ENCODE peak calls at places on chromosome 10, in ten cellular contexts. One of them, this sample, is unnamed.

GRCh38 chr10:87578799-87579401 is 74.2 kb downstream of the MINPP1 start:
- DNase-seq in right atrium auricular region: no peak
- DNase-seq in transverse colon: no peak
- DNase-seq in substantia nigra: no peak
- DNase-seq in psoas muscle: no peak
- DNase-seq in caudate nucleus: no peak
- DNase-seq in AG04450: no peak
- DNase-seq in heart right ventricle: no peak
- DNase-seq in Panc1: no peak
- DNase-seq in naive thymus-derived CD4-positive, alpha-beta T cell: no peak
- DNase-seq in this sample: no peak

GRCh38 chr10:59649606-59650346 is 59.9 kb downstream of the SLC16A9 start:
- DNase-seq in right atrium auricular region: no peak
- DNase-seq in transverse colon: no peak
- DNase-seq in substantia nigra: no peak
- DNase-seq in psoas muscle: no peak
- DNase-seq in caudate nucleus: no peak
- DNase-seq in AG04450: no peak
- DNase-seq in heart right ventricle: no peak
- DNase-seq in Panc1: no peak
- DNase-seq in naive thymus-derived CD4-positive, alpha-beta T cell: no peak
- DNase-seq in this sample: no peak

GRCh38 chr10:103847346-103847745 is 8.0 kb downstream of the SH3PXD2A start:
- DNase-seq in right atrium auricular region: no peak
- DNase-seq in transverse colon: no peak
- DNase-seq in substantia nigra: no peak
- DNase-seq in psoas muscle: no peak
- DNase-seq in caudate nucleus: no peak
- DNase-seq in AG04450: no peak
- DNase-seq in heart right ventricle: no peak
- DNase-seq in Panc1: no peak
- DNase-seq in naive thymus-derived CD4-positive, alpha-beta T cell: no peak
- DNase-seq in this sample: no peak

GRCh38 chr10:72425133-72425532 is 70.4 kb upstream of the DNAJB12 start:
- DNase-seq in right atrium auricular region: no peak
- DNase-seq in transverse colon: no peak
- DNase-seq in substantia nigra: peak; percentile 17
- DNase-seq in psoas muscle: no peak
- DNase-seq in caudate nucleus: no peak
- DNase-seq in AG04450: no peak
- DNase-seq in heart right ventricle: no peak
- DNase-seq in Panc1: no peak
- DNase-seq in naive thymus-derived CD4-positive, alpha-beta T cell: no peak
- DNase-seq in this sample: no peak

GRCh38 chr10:59098387-59098786 is 78.1 kb upstream of the PHYHIPL start:
- DNase-seq in right atrium auricular region: no peak
- DNase-seq in transverse colon: peak; percentile 11
- DNase-seq in substantia nigra: no peak
- DNase-seq in psoas muscle: peak; percentile 17
- DNase-seq in caudate nucleus: no peak
- DNase-seq in AG04450: peak; percentile 53
- DNase-seq in heart right ventricle: no peak
- DNase-seq in Panc1: no peak
- DNase-seq in naive thymus-derived CD4-positive, alpha-beta T cell: no peak
- DNase-seq in this sample: no peak

GRCh38 chr10:114430688-114431413 is 26.5 kb upstream of the AFAP1L2 start:
- DNase-seq in right atrium auricular region: no peak
- DNase-seq in transverse colon: no peak
- DNase-seq in substantia nigra: no peak
- DNase-seq in psoas muscle: no peak
- DNase-seq in caudate nucleus: no peak
- DNase-seq in AG04450: no peak
- DNase-seq in heart right ventricle: no peak
- DNase-seq in Panc1: no peak
- DNase-seq in naive thymus-derived CD4-positive, alpha-beta T cell: no peak
- DNase-seq in this sample: no peak

GRCh38 chr10:86372119-86372784 is 5.7 kb upstream of the GRID1 start:
- DNase-seq in right atrium auricular region: no peak
- DNase-seq in transverse colon: no peak
- DNase-seq in substantia nigra: no peak
- DNase-seq in psoas muscle: no peak
- DNase-seq in caudate nucleus: no peak
- DNase-seq in AG04450: no peak
- DNase-seq in heart right ventricle: no peak
- DNase-seq in Panc1: no peak
- DNase-seq in naive thymus-derived CD4-positive, alpha-beta T cell: no peak
- DNase-seq in this sample: no peak

GRCh38 chr10:123502983-123503382 is 163.2 kb upstream of the GPR26 start:
- DNase-seq in right atrium auricular region: no peak
- DNase-seq in transverse colon: no peak
- DNase-seq in substantia nigra: no peak
- DNase-seq in psoas muscle: no peak
- DNase-seq in caudate nucleus: no peak
- DNase-seq in AG04450: no peak
- DNase-seq in heart right ventricle: no peak
- DNase-seq in Panc1: no peak
- DNase-seq in naive thymus-derived CD4-positive, alpha-beta T cell: no peak
- DNase-seq in this sample: no peak

GRCh38 chr10:55024718-55025117 is 223.7 kb upstream of the PCDH15 start:
- DNase-seq in right atrium auricular region: no peak
- DNase-seq in transverse colon: no peak
- DNase-seq in substantia nigra: no peak
- DNase-seq in psoas muscle: no peak
- DNase-seq in caudate nucleus: no peak
- DNase-seq in AG04450: no peak
- DNase-seq in heart right ventricle: no peak
- DNase-seq in Panc1: no peak
- DNase-seq in naive thymus-derived CD4-positive, alpha-beta T cell: no peak
- DNase-seq in this sample: no peak

GRCh38 chr10:45419673-45420020 is 45.6 kb downstream of the ALOX5 start:
- DNase-seq in right atrium auricular region: no peak
- DNase-seq in transverse colon: no peak
- DNase-seq in substantia nigra: no peak
- DNase-seq in psoas muscle: no peak
- DNase-seq in caudate nucleus: no peak
- DNase-seq in AG04450: no peak
- DNase-seq in heart right ventricle: peak; percentile 50
- DNase-seq in Panc1: no peak
- DNase-seq in naive thymus-derived CD4-positive, alpha-beta T cell: no peak
- DNase-seq in this sample: peak; percentile 81

GRCh38 chr10:77175631-77176222 is 461.9 kb downstream of the KCNMA1 start:
- DNase-seq in right atrium auricular region: no peak
- DNase-seq in transverse colon: no peak
- DNase-seq in substantia nigra: no peak
- DNase-seq in psoas muscle: no peak
- DNase-seq in caudate nucleus: no peak
- DNase-seq in AG04450: no peak
- DNase-seq in heart right ventricle: no peak
- DNase-seq in Panc1: no peak
- DNase-seq in naive thymus-derived CD4-positive, alpha-beta T cell: no peak
- DNase-seq in this sample: no peak

GRCh38 chr10:53622201-53622600 is 849.6 kb upstream of the MBL2 start:
- DNase-seq in right atrium auricular region: no peak
- DNase-seq in transverse colon: no peak
- DNase-seq in substantia nigra: no peak
- DNase-seq in psoas muscle: no peak
- DNase-seq in caudate nucleus: no peak
- DNase-seq in AG04450: no peak
- DNase-seq in heart right ventricle: no peak
- DNase-seq in Panc1: no peak
- DNase-seq in naive thymus-derived CD4-positive, alpha-beta T cell: no peak
- DNase-seq in this sample: no peak

GRCh38 chr10:24707445-24707844 is 16.2 kb downstream of the ARHGAP21 start:
- DNase-seq in right atrium auricular region: no peak
- DNase-seq in transverse colon: no peak
- DNase-seq in substantia nigra: no peak
- DNase-seq in psoas muscle: no peak
- DNase-seq in caudate nucleus: no peak
- DNase-seq in AG04450: no peak
- DNase-seq in heart right ventricle: no peak
- DNase-seq in Panc1: no peak
- DNase-seq in naive thymus-derived CD4-positive, alpha-beta T cell: no peak
- DNase-seq in this sample: no peak

GRCh38 chr10:17005621-17006566 is 123.7 kb downstream of the CUBN start:
- DNase-seq in right atrium auricular region: no peak
- DNase-seq in transverse colon: no peak
- DNase-seq in substantia nigra: no peak
- DNase-seq in psoas muscle: no peak
- DNase-seq in caudate nucleus: no peak
- DNase-seq in AG04450: no peak
- DNase-seq in heart right ventricle: no peak
- DNase-seq in Panc1: no peak
- DNase-seq in naive thymus-derived CD4-positive, alpha-beta T cell: no peak
- DNase-seq in this sample: no peak
- H3K27ac ChIP-seq in right atrium auricular region: peak overlapping the region; percentile 62
- H3K27ac ChIP-seq in transverse colon: peak overlapping the region; percentile 77
- H3K27ac ChIP-seq in substantia nigra: no peak overlapping the region
- H3K27ac ChIP-seq in psoas muscle: peak overlapping the region; percentile 38
- H3K27ac ChIP-seq in caudate nucleus: peak overlapping the region; percentile 58
- H3K27ac ChIP-seq in AG04450: no peak overlapping the region
- H3K27ac ChIP-seq in heart right ventricle: peak overlapping the region; percentile 41
- H3K27ac ChIP-seq in Panc1: peak overlapping the region; percentile 72
- H3K27ac ChIP-seq in naive thymus-derived CD4-positive, alpha-beta T cell: peak overlapping the region; percentile 38
- H3K27ac ChIP-seq in this sample: no peak overlapping the region

GRCh38 chr10:12636585-12636984 is 287.2 kb downstream of the CAMK1D start:
- DNase-seq in right atrium auricular region: no peak
- DNase-seq in transverse colon: no peak
- DNase-seq in substantia nigra: no peak
- DNase-seq in psoas muscle: no peak
- DNase-seq in caudate nucleus: no peak
- DNase-seq in AG04450: no peak
- DNase-seq in heart right ventricle: no peak
- DNase-seq in Panc1: no peak
- DNase-seq in naive thymus-derived CD4-positive, alpha-beta T cell: no peak
- DNase-seq in this sample: no peak
- H3K27ac ChIP-seq in right atrium auricular region: no peak overlapping the region
- H3K27ac ChIP-seq in transverse colon: no peak overlapping the region
- H3K27ac ChIP-seq in substantia nigra: no peak overlapping the region
- H3K27ac ChIP-seq in psoas muscle: no peak overlapping the region
- H3K27ac ChIP-seq in caudate nucleus: no peak overlapping the region
- H3K27ac ChIP-seq in AG04450: no peak overlapping the region
- H3K27ac ChIP-seq in heart right ventricle: no peak overlapping the region
- H3K27ac ChIP-seq in Panc1: no peak overlapping the region
- H3K27ac ChIP-seq in naive thymus-derived CD4-positive, alpha-beta T cell: no peak overlapping the region
- H3K27ac ChIP-seq in this sample: no peak overlapping the region

GRCh38 chr10:18235477-18235876 is 95.3 kb downstream of the CACNB2 start:
- DNase-seq in right atrium auricular region: no peak
- DNase-seq in transverse colon: no peak
- DNase-seq in substantia nigra: no peak
- DNase-seq in psoas muscle: no peak
- DNase-seq in caudate nucleus: no peak
- DNase-seq in AG04450: no peak
- DNase-seq in heart right ventricle: no peak
- DNase-seq in Panc1: no peak
- DNase-seq in naive thymus-derived CD4-positive, alpha-beta T cell: no peak
- DNase-seq in this sample: no peak
- H3K27ac ChIP-seq in right atrium auricular region: no peak overlapping the region
- H3K27ac ChIP-seq in transverse colon: no peak overlapping the region
- H3K27ac ChIP-seq in substantia nigra: no peak overlapping the region
- H3K27ac ChIP-seq in psoas muscle: no peak overlapping the region
- H3K27ac ChIP-seq in caudate nucleus: no peak overlapping the region
- H3K27ac ChIP-seq in AG04450: no peak overlapping the region
- H3K27ac ChIP-seq in heart right ventricle: no peak overlapping the region
- H3K27ac ChIP-seq in Panc1: no peak overlapping the region
- H3K27ac ChIP-seq in naive thymus-derived CD4-positive, alpha-beta T cell: no peak overlapping the region
- H3K27ac ChIP-seq in this sample: no peak overlapping the region

DNA sequence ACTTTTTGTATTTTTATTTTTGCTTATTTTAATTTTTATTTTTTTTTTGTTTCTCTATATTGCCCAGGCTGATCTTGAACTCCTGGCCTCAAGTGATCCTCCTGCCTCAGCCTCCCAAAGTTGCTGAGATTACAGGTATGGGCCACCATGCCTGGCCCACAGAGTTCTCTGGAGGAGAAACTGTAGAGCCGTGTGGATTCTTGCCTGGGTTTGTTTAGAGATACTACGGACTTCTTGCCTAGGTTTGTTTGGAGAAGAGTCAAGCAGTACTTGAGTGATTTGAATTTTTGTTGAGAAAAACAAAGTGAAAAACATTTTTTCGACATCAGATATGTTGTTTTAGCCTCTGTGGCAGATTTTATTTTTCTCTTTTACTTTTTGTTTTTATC is 99.0 kb downstream of the CAMK1D start:
- DNase-seq in right atrium auricular region: no peak
- DNase-seq in transverse colon: no peak
- DNase-seq in substantia nigra: no peak
- DNase-seq in psoas muscle: no peak
- DNase-seq in caudate nucleus: no peak
- DNase-seq in AG04450: no peak
- DNase-seq in heart right ventricle: no peak
- DNase-seq in Panc1: no peak
- DNase-seq in naive thymus-derived CD4-positive, alpha-beta T cell: no peak
- DNase-seq in this sample: no peak
- H3K27ac ChIP-seq in right atrium auricular region: no peak overlapping the region
- H3K27ac ChIP-seq in transverse colon: no peak overlapping the region
- H3K27ac ChIP-seq in substantia nigra: no peak overlapping the region
- H3K27ac ChIP-seq in psoas muscle: no peak overlapping the region
- H3K27ac ChIP-seq in caudate nucleus: no peak overlapping the region
- H3K27ac ChIP-seq in AG04450: peak overlapping the region; percentile 92
- H3K27ac ChIP-seq in heart right ventricle: no peak overlapping the region
- H3K27ac ChIP-seq in Panc1: peak overlapping the region; percentile 51
- H3K27ac ChIP-seq in naive thymus-derived CD4-positive, alpha-beta T cell: peak overlapping the region; percentile 30
- H3K27ac ChIP-seq in this sample: no peak overlapping the region

DNA sequence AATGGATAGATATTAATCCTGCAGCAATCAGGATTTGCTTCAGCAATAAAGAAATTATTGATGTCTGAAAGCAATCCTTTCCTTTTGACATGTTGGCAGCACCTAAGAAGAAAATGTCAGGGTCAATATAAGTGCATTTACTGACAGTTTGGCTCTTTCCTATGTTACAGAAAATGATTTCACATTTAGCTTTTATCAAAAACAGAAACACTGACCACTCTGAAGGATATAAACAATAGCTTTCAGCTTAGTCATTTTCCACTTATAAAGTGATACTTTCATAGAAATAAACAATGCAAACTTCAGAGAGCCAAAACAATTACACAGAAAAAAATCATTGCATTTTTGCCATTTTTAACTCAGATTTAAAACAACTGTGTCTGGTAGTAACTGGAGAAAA is 325.6 kb upstream of the KAT6B start:
- DNase-seq in right atrium auricular region: no peak
- DNase-seq in transverse colon: no peak
- DNase-seq in substantia nigra: no peak
- DNase-seq in psoas muscle: no peak
- DNase-seq in caudate nucleus: no peak
- DNase-seq in AG04450: peak; percentile 13
- DNase-seq in heart right ventricle: no peak
- DNase-seq in Panc1: no peak
- DNase-seq in naive thymus-derived CD4-positive, alpha-beta T cell: no peak
- DNase-seq in this sample: no peak
- H3K27ac ChIP-seq in right atrium auricular region: no peak overlapping the region
- H3K27ac ChIP-seq in transverse colon: no peak overlapping the region
- H3K27ac ChIP-seq in substantia nigra: no peak overlapping the region
- H3K27ac ChIP-seq in psoas muscle: no peak overlapping the region
- H3K27ac ChIP-seq in caudate nucleus: no peak overlapping the region
- H3K27ac ChIP-seq in AG04450: no peak overlapping the region
- H3K27ac ChIP-seq in heart right ventricle: no peak overlapping the region
- H3K27ac ChIP-seq in Panc1: no peak overlapping the region
- H3K27ac ChIP-seq in naive thymus-derived CD4-positive, alpha-beta T cell: no peak overlapping the region
- H3K27ac ChIP-seq in this sample: no peak overlapping the region

GRCh38 chr10:95544783-95545500 is 16.2 kb downstream of the SORBS1 start:
- DNase-seq in right atrium auricular region: no peak
- DNase-seq in transverse colon: no peak
- DNase-seq in substantia nigra: no peak
- DNase-seq in psoas muscle: no peak
- DNase-seq in caudate nucleus: no peak
- DNase-seq in AG04450: no peak
- DNase-seq in heart right ventricle: no peak
- DNase-seq in Panc1: no peak
- DNase-seq in naive thymus-derived CD4-positive, alpha-beta T cell: no peak
- DNase-seq in this sample: no peak
- H3K27ac ChIP-seq in right atrium auricular region: peak overlapping the region; percentile 85
- H3K27ac ChIP-seq in transverse colon: peak overlapping the region; percentile 94
- H3K27ac ChIP-seq in substantia nigra: no peak overlapping the region
- H3K27ac ChIP-seq in psoas muscle: peak overlapping the region; percentile 52
- H3K27ac ChIP-seq in caudate nucleus: no peak overlapping the region
- H3K27ac ChIP-seq in AG04450: no peak overlapping the region
- H3K27ac ChIP-seq in heart right ventricle: peak overlapping the region; percentile 89
- H3K27ac ChIP-seq in Panc1: peak overlapping the region; percentile 17
- H3K27ac ChIP-seq in naive thymus-derived CD4-positive, alpha-beta T cell: no peak overlapping the region
- H3K27ac ChIP-seq in this sample: no peak overlapping the region